ENCODE peak calls at places on chromosomes 11 and 22, in six cellular contexts. S is sciatic nerve, M is germinal center, O is hippocampal formation, H is NCI-H524 treated with DMSO at 0.1 percent for 48 hours, X is NCI-H1930. V is an unnamed sample.

GRCh38 chr11:34346551-34346950 is 11.3 kb downstream of the ABTB2 start:
- DNase-seq in H (no peak), M (no peak), S (no peak), O (no peak), X (no peak), V (no peak)

GRCh38 chr22:36816635-36817428 is at the start of gene PVALB:
- DNase-seq in H (no peak), O (no peak), X (peak), S (no peak), M (no peak), V (no peak)

GRCh38 chr11:75240381-75241035 is at the start of gene TPBGL:
- DNase-seq in S (peak), M (no peak), X (peak), H (no peak), O (no peak), V (peak)

GRCh38 chr22:31734512-31734911 is 15.4 kb downstream of the PRR14L start:
- DNase-seq in O (no peak), M (no peak), X (no peak), H (no peak), S (no peak), V (no peak)

GRCh38 chr22:24153353-24153752 is 27.9 kb upstream of the SUSD2 start:
- DNase-seq in O (no peak), H (no peak), X (no peak), S (no peak), M (no peak), V (no peak)

GRCh38 chr11:76251223-76251575 is 44.9 kb upstream of the WNT11 start:
- DNase-seq in M (no peak), O (no peak), H (no peak), S (no peak), X (no peak), V (no peak)

GRCh38 chr11:117444256-117445096 is 116.8 kb downstream of the CEP164 start:
- DNase-seq in O (no peak), X (no peak), M (no peak), H (no peak), S (no peak), V (no peak)

GRCh38 chr11:1827095-1827797 is 7.5 kb upstream of the SYT8 start:
- DNase-seq in H (no peak), M (no peak), X (no peak), O (peak), S (peak), V (no peak)

GRCh38 chr11:30585067-30585891 is 874 bp downstream of the MPPED2 start:
- DNase-seq in X (peak), O (no peak), S (peak), M (peak), H (no peak), V (peak)

GRCh38 chr11:68688881-68689280 is 4.5 kb downstream of the GAL start:
- DNase-seq in S (no peak), X (no peak), M (no peak), O (no peak), H (no peak), V (no peak)

GRCh38 chr11:112524808-112525207 is 264.1 kb upstream of the PLET1 start:
- DNase-seq in M (no peak), S (no peak), H (no peak), O (no peak), X (no peak), V (no peak)

GRCh38 chr11:65102142-65103095 is 6.4 kb downstream of the VPS51 start:
- DNase-seq in S (no peak), O (peak), X (no peak), H (no peak), M (no peak), V (no peak)

GRCh38 chr11:130798280-130798679 is 118.0 kb downstream of the SNX19 start:
- DNase-seq in O (no peak), M (no peak), H (no peak), S (no peak), X (no peak), V (no peak)

V was measured in D721Med.